ENCODE peak calls at places on chromosomes 16 and 17, in ten cellular contexts. O is heart right ventricle; K is kidney glomerular epithelial cell; S is HCT116; Z is endothelial cell of umbilical vein; Y is naive thymus-derived CD8-positive, alpha-beta T cell; P is RPMI7951; M is nephron progenitor cell; J is lung microvascular endothelial cell; I is left lung. T is an unnamed sample.

GRCh38 chr17:5555254-5555653 is 29.1 kb downstream of the NLRP1 start:
- DNase-seq in O (no peak), K (peak), S (no peak), Z (no peak), Y (no peak), P (no peak), M (no peak), J (peak), I (no peak), T (no peak)

GRCh38 chr17:82242977-82243647 is 14.3 kb downstream of the SLC16A3 start:
- DNase-seq in O (peak), K (peak), S (no peak), Z (no peak), Y (no peak), P (peak), M (no peak), J (no peak), I (peak), T (peak)

GRCh38 chr16:61872778-61873119 is 163.5 kb downstream of the CDH8 start:
- DNase-seq in O (no peak), K (no peak), S (no peak), Z (no peak), Y (no peak), P (no peak), M (no peak), J (no peak), I (no peak), T (no peak)

GRCh38 chr17:42266918-42267766 is 9.0 kb downstream of the STAT5B start:
- DNase-seq in O (no peak), K (no peak), S (peak), Z (no peak), Y (no peak), P (peak), M (no peak), J (peak), I (no peak), T (no peak)

GRCh38 chr17:59899099-59899498 is 6.2 kb downstream of the RPS6KB1 start:
- DNase-seq in O (no peak), K (no peak), S (no peak), Z (no peak), Y (no peak), P (no peak), M (no peak), J (peak), I (no peak), T (peak)

GRCh38 chr16:69273009-69273408 is 38.1 kb upstream of the VPS4A start:
- DNase-seq in O (no peak), K (no peak), S (no peak), Z (no peak), Y (no peak), P (no peak), M (no peak), J (no peak), I (no peak), T (no peak)

GRCh38 chr17:18157354-18157985 is 26.2 kb upstream of the ALKBH5 start:
- DNase-seq in O (no peak), K (no peak), S (no peak), Z (no peak), Y (no peak), P (no peak), M (no peak), J (no peak), I (no peak), T (no peak)

GRCh38 chr16:19680972-19681371 is 37.1 kb downstream of the KNOP1 start:
- DNase-seq in O (no peak), K (no peak), S (no peak), Z (no peak), Y (no peak), P (no peak), M (no peak), J (peak), I (no peak), T (peak)

GRCh38 chr17:70871180-70871818 is 702.0 kb downstream of the KCNJ2 start:
- DNase-seq in O (no peak), K (no peak), S (no peak), Z (no peak), Y (no peak), P (no peak), M (no peak), J (no peak), I (no peak), T (no peak)

GRCh38 chr17:10316986-10317834 is 55.6 kb downstream of the MYH13 start:
- DNase-seq in O (peak), K (no peak), S (peak), Z (no peak), Y (no peak), P (peak), M (peak), J (peak), I (peak), T (peak)

GRCh38 chr17:12256380-12256995 is 235.8 kb downstream of the MAP2K4 start:
- DNase-seq in O (peak), K (peak), S (peak), Z (peak), Y (no peak), P (peak), M (peak), J (peak), I (no peak), T (peak)

GRCh38 chr16:56589141-56590039 is at the start of gene MT3:
- DNase-seq in O (no peak), K (no peak), S (no peak), Z (no peak), Y (peak), P (peak), M (peak), J (no peak), I (no peak), T (no peak)

GRCh38 chr17:4389079-4389478 is 22.6 kb upstream of the UBE2G1 start:
- DNase-seq in O (no peak), K (no peak), S (no peak), Z (no peak), Y (no peak), P (no peak), M (no peak), J (no peak), I (no peak), T (no peak)

GRCh38 chr16:59404509-59404908 is 670.4 kb upstream of the GOT2 start:
- DNase-seq in O (no peak), K (no peak), S (no peak), Z (no peak), Y (no peak), P (no peak), M (no peak), J (no peak), I (no peak), T (no peak)

GRCh38 chr16:50559342-50559741 is 11.1 kb downstream of the NKD1 start:
- DNase-seq in O (no peak), K (no peak), S (no peak), Z (no peak), Y (no peak), P (no peak), M (no peak), J (no peak), I (no peak), T (no peak)

GRCh38 chr17:38510424-38511125 is 82.3 kb downstream of the ARHGAP23 start:
- DNase-seq in O (no peak), K (no peak), S (no peak), Z (no peak), Y (no peak), P (no peak), M (peak), J (no peak), I (peak), T (no peak)

GRCh38 chr16:65375651-65376050 is 253.8 kb upstream of the CDH11 start:
- DNase-seq in O (no peak), K (no peak), S (no peak), Z (peak), Y (no peak), P (peak), M (no peak), J (no peak), I (no peak), T (no peak)

GRCh38 chr16:57999971-58000705 is at the start of gene ZNF319:
- DNase-seq in O (no peak), K (peak), S (no peak), Z (no peak), Y (no peak), P (no peak), M (no peak), J (no peak), I (peak), T (no peak)

T was measured in tibial artery.